ENCODE peak calls at places on chromosomes 5 and 9, in eight cellular contexts. One of them, this sample, is unnamed.

GRCh38 chr5:143037708-143038107 is 267.5 kb downstream of the ARHGAP26 start:
- DNase-seq in caudate nucleus: no peak
- DNase-seq in mucosa of gallbladder: no peak
- DNase-seq in iris pigment epithelial cell: no peak
- DNase-seq in HuH-7.5: no peak
- DNase-seq in NCI-H748 treated with DMSO at 0.1 percent for 48 hours: no peak
- DNase-seq in cardiac fibroblast: no peak
- DNase-seq in stimulated activated CD8-positive, alpha-beta memory T cell treated with anti-CD3 and anti-CD28 coated beads, Interleukin-2, amount 100 ng/mL, for 1 hour: no peak
- DNase-seq in this sample: no peak

GRCh38 chr5:135246923-135247795 is 151.9 kb downstream of the MACROH2A1 start:
- DNase-seq in cardiac fibroblast: peak; percentile 89
- DNase-seq in caudate nucleus: no peak
- DNase-seq in stimulated activated CD8-positive, alpha-beta memory T cell treated with anti-CD3 and anti-CD28 coated beads, Interleukin-2, amount 100 ng/mL, for 1 hour: no peak
- DNase-seq in NCI-H748 treated with DMSO at 0.1 percent for 48 hours: no peak
- DNase-seq in HuH-7.5: no peak
- DNase-seq in iris pigment epithelial cell: peak; percentile 96
- DNase-seq in mucosa of gallbladder: peak; percentile 6
- DNase-seq in this sample: peak; percentile 85

GRCh38 chr9:97501972-97502221 is 431 bp downstream of the TMOD1 start:
- DNase-seq in iris pigment epithelial cell: no peak
- DNase-seq in HuH-7.5: no peak
- DNase-seq in mucosa of gallbladder: no peak
- DNase-seq in stimulated activated CD8-positive, alpha-beta memory T cell treated with anti-CD3 and anti-CD28 coated beads, Interleukin-2, amount 100 ng/mL, for 1 hour: no peak
- DNase-seq in NCI-H748 treated with DMSO at 0.1 percent for 48 hours: no peak
- DNase-seq in cardiac fibroblast: no peak
- DNase-seq in caudate nucleus: no peak
- DNase-seq in this sample: no peak

GRCh38 chr9:68574150-68574549 is 33.5 kb upstream of the TMEM252 start:
- DNase-seq in stimulated activated CD8-positive, alpha-beta memory T cell treated with anti-CD3 and anti-CD28 coated beads, Interleukin-2, amount 100 ng/mL, for 1 hour: no peak
- DNase-seq in mucosa of gallbladder: no peak
- DNase-seq in HuH-7.5: no peak
- DNase-seq in caudate nucleus: no peak
- DNase-seq in cardiac fibroblast: no peak
- DNase-seq in iris pigment epithelial cell: no peak
- DNase-seq in NCI-H748 treated with DMSO at 0.1 percent for 48 hours: no peak
- DNase-seq in this sample: no peak

GRCh38 chr5:174790906-174791305 is 66.5 kb downstream of the MSX2 start:
- DNase-seq in NCI-H748 treated with DMSO at 0.1 percent for 48 hours: no peak
- DNase-seq in cardiac fibroblast: no peak
- DNase-seq in caudate nucleus: no peak
- DNase-seq in stimulated activated CD8-positive, alpha-beta memory T cell treated with anti-CD3 and anti-CD28 coated beads, Interleukin-2, amount 100 ng/mL, for 1 hour: no peak
- DNase-seq in HuH-7.5: no peak
- DNase-seq in iris pigment epithelial cell: no peak
- DNase-seq in mucosa of gallbladder: no peak
- DNase-seq in this sample: no peak

GRCh38 chr5:86757824-86758223 is 140.1 kb downstream of the COX7C start:
- DNase-seq in cardiac fibroblast: peak; percentile 2
- DNase-seq in NCI-H748 treated with DMSO at 0.1 percent for 48 hours: no peak
- DNase-seq in iris pigment epithelial cell: peak; percentile 11
- DNase-seq in HuH-7.5: no peak
- DNase-seq in mucosa of gallbladder: no peak
- DNase-seq in stimulated activated CD8-positive, alpha-beta memory T cell treated with anti-CD3 and anti-CD28 coated beads, Interleukin-2, amount 100 ng/mL, for 1 hour: no peak
- DNase-seq in caudate nucleus: no peak
- DNase-seq in this sample: no peak

GRCh38 chr5:110658006-110658405 is 68.5 kb downstream of the TMEM232 start:
- DNase-seq in NCI-H748 treated with DMSO at 0.1 percent for 48 hours: no peak
- DNase-seq in stimulated activated CD8-positive, alpha-beta memory T cell treated with anti-CD3 and anti-CD28 coated beads, Interleukin-2, amount 100 ng/mL, for 1 hour: no peak
- DNase-seq in iris pigment epithelial cell: no peak
- DNase-seq in caudate nucleus: no peak
- DNase-seq in cardiac fibroblast: no peak
- DNase-seq in mucosa of gallbladder: no peak
- DNase-seq in HuH-7.5: no peak
- DNase-seq in this sample: no peak

GRCh38 chr5:100872409-100873190 is 30.5 kb downstream of the ST8SIA4 start:
- DNase-seq in HuH-7.5: no peak
- DNase-seq in NCI-H748 treated with DMSO at 0.1 percent for 48 hours: no peak
- DNase-seq in mucosa of gallbladder: no peak
- DNase-seq in stimulated activated CD8-positive, alpha-beta memory T cell treated with anti-CD3 and anti-CD28 coated beads, Interleukin-2, amount 100 ng/mL, for 1 hour: no peak
- DNase-seq in caudate nucleus: no peak
- DNase-seq in cardiac fibroblast: no peak
- DNase-seq in iris pigment epithelial cell: no peak
- DNase-seq in this sample: no peak

GRCh38 chr5:100600289-100600994 is 65.3 kb downstream of the FAM174A start:
- DNase-seq in stimulated activated CD8-positive, alpha-beta memory T cell treated with anti-CD3 and anti-CD28 coated beads, Interleukin-2, amount 100 ng/mL, for 1 hour: no peak
- DNase-seq in cardiac fibroblast: no peak
- DNase-seq in iris pigment epithelial cell: no peak
- DNase-seq in caudate nucleus: no peak
- DNase-seq in mucosa of gallbladder: no peak
- DNase-seq in HuH-7.5: no peak
- DNase-seq in NCI-H748 treated with DMSO at 0.1 percent for 48 hours: no peak
- DNase-seq in this sample: no peak

GRCh38 chr5:147055850-147056523 is 177.4 kb upstream of the PPP2R2B start:
- DNase-seq in iris pigment epithelial cell: no peak
- DNase-seq in HuH-7.5: no peak
- DNase-seq in mucosa of gallbladder: no peak
- DNase-seq in caudate nucleus: no peak
- DNase-seq in NCI-H748 treated with DMSO at 0.1 percent for 48 hours: no peak
- DNase-seq in stimulated activated CD8-positive, alpha-beta memory T cell treated with anti-CD3 and anti-CD28 coated beads, Interleukin-2, amount 100 ng/mL, for 1 hour: no peak
- DNase-seq in cardiac fibroblast: no peak
- DNase-seq in this sample: no peak

GRCh38 chr5:153780876-153781275 is 257.8 kb downstream of the FAM114A2 start:
- DNase-seq in caudate nucleus: no peak
- DNase-seq in stimulated activated CD8-positive, alpha-beta memory T cell treated with anti-CD3 and anti-CD28 coated beads, Interleukin-2, amount 100 ng/mL, for 1 hour: no peak
- DNase-seq in HuH-7.5: no peak
- DNase-seq in iris pigment epithelial cell: no peak
- DNase-seq in cardiac fibroblast: no peak
- DNase-seq in NCI-H748 treated with DMSO at 0.1 percent for 48 hours: no peak
- DNase-seq in mucosa of gallbladder: no peak
- DNase-seq in this sample: no peak

GRCh38 chr5:132459031-132459982 is 31.3 kb downstream of the IRF1 start:
- DNase-seq in mucosa of gallbladder: no peak
- DNase-seq in iris pigment epithelial cell: peak; percentile 68
- DNase-seq in caudate nucleus: no peak
- DNase-seq in cardiac fibroblast: peak; percentile 52
- DNase-seq in NCI-H748 treated with DMSO at 0.1 percent for 48 hours: no peak
- DNase-seq in HuH-7.5: no peak
- DNase-seq in stimulated activated CD8-positive, alpha-beta memory T cell treated with anti-CD3 and anti-CD28 coated beads, Interleukin-2, amount 100 ng/mL, for 1 hour: no peak
- DNase-seq in this sample: peak; percentile 65

GRCh38 chr5:174192103-174192655 is 146.7 kb downstream of the NSG2 start:
- DNase-seq in cardiac fibroblast: no peak
- DNase-seq in mucosa of gallbladder: no peak
- DNase-seq in NCI-H748 treated with DMSO at 0.1 percent for 48 hours: no peak
- DNase-seq in iris pigment epithelial cell: no peak
- DNase-seq in caudate nucleus: no peak
- DNase-seq in HuH-7.5: no peak
- DNase-seq in stimulated activated CD8-positive, alpha-beta memory T cell treated with anti-CD3 and anti-CD28 coated beads, Interleukin-2, amount 100 ng/mL, for 1 hour: no peak
- DNase-seq in this sample: no peak

GRCh38 chr5:77893225-77893860 is 117.2 kb upstream of the TBCA start:
- DNase-seq in mucosa of gallbladder: no peak
- DNase-seq in HuH-7.5: no peak
- DNase-seq in iris pigment epithelial cell: peak; percentile 98
- DNase-seq in caudate nucleus: no peak
- DNase-seq in NCI-H748 treated with DMSO at 0.1 percent for 48 hours: no peak
- DNase-seq in cardiac fibroblast: peak; percentile 95
- DNase-seq in stimulated activated CD8-positive, alpha-beta memory T cell treated with anti-CD3 and anti-CD28 coated beads, Interleukin-2, amount 100 ng/mL, for 1 hour: no peak
- DNase-seq in this sample: peak; percentile 79

GRCh38 chr9:131275332-131276106 is 791 bp downstream of the FAM78A start:
- DNase-seq in caudate nucleus: no peak
- DNase-seq in cardiac fibroblast: no peak
- DNase-seq in HuH-7.5: peak; percentile 57
- DNase-seq in NCI-H748 treated with DMSO at 0.1 percent for 48 hours: no peak
- DNase-seq in stimulated activated CD8-positive, alpha-beta memory T cell treated with anti-CD3 and anti-CD28 coated beads, Interleukin-2, amount 100 ng/mL, for 1 hour: no peak
- DNase-seq in mucosa of gallbladder: no peak
- DNase-seq in iris pigment epithelial cell: no peak
- DNase-seq in this sample: no peak

GRCh38 chr5:11037941-11038340 is 276.9 kb upstream of the DAP start:
- DNase-seq in caudate nucleus: no peak
- DNase-seq in cardiac fibroblast: no peak
- DNase-seq in iris pigment epithelial cell: no peak
- DNase-seq in HuH-7.5: no peak
- DNase-seq in mucosa of gallbladder: no peak
- DNase-seq in stimulated activated CD8-positive, alpha-beta memory T cell treated with anti-CD3 and anti-CD28 coated beads, Interleukin-2, amount 100 ng/mL, for 1 hour: no peak
- DNase-seq in NCI-H748 treated with DMSO at 0.1 percent for 48 hours: no peak
- DNase-seq in this sample: no peak

GRCh38 chr5:112436139-112436538 is 17.1 kb upstream of the EPB41L4A start:
- DNase-seq in stimulated activated CD8-positive, alpha-beta memory T cell treated with anti-CD3 and anti-CD28 coated beads, Interleukin-2, amount 100 ng/mL, for 1 hour: no peak
- DNase-seq in iris pigment epithelial cell: no peak
- DNase-seq in cardiac fibroblast: no peak
- DNase-seq in mucosa of gallbladder: no peak
- DNase-seq in caudate nucleus: no peak
- DNase-seq in NCI-H748 treated with DMSO at 0.1 percent for 48 hours: no peak
- DNase-seq in HuH-7.5: no peak
- DNase-seq in this sample: no peak

GRCh38 chr5:43036856-43037711 is 3.0 kb downstream of the ANXA2R start:
- DNase-seq in iris pigment epithelial cell: peak; percentile 51
- DNase-seq in mucosa of gallbladder: no peak
- DNase-seq in stimulated activated CD8-positive, alpha-beta memory T cell treated with anti-CD3 and anti-CD28 coated beads, Interleukin-2, amount 100 ng/mL, for 1 hour: no peak
- DNase-seq in NCI-H748 treated with DMSO at 0.1 percent for 48 hours: no peak
- DNase-seq in HuH-7.5: no peak
- DNase-seq in cardiac fibroblast: peak; percentile 39
- DNase-seq in caudate nucleus: no peak
- DNase-seq in this sample: no peak

GRCh38 chr9:26326473-26327044 is 566.0 kb downstream of the CAAP1 start:
- DNase-seq in HuH-7.5: peak; percentile 10
- DNase-seq in iris pigment epithelial cell: peak; percentile 63
- DNase-seq in cardiac fibroblast: peak; percentile 81
- DNase-seq in caudate nucleus: no peak
- DNase-seq in mucosa of gallbladder: peak; percentile 35
- DNase-seq in NCI-H748 treated with DMSO at 0.1 percent for 48 hours: no peak
- DNase-seq in stimulated activated CD8-positive, alpha-beta memory T cell treated with anti-CD3 and anti-CD28 coated beads, Interleukin-2, amount 100 ng/mL, for 1 hour: no peak
- DNase-seq in this sample: peak; percentile 4

GRCh38 chr9:1707291-1707690 is 307.9 kb upstream of the SMARCA2 start:
- DNase-seq in caudate nucleus: no peak
- DNase-seq in iris pigment epithelial cell: no peak
- DNase-seq in mucosa of gallbladder: no peak
- DNase-seq in stimulated activated CD8-positive, alpha-beta memory T cell treated with anti-CD3 and anti-CD28 coated beads, Interleukin-2, amount 100 ng/mL, for 1 hour: no peak
- DNase-seq in cardiac fibroblast: no peak
- DNase-seq in HuH-7.5: no peak
- DNase-seq in NCI-H748 treated with DMSO at 0.1 percent for 48 hours: peak; percentile 61
- DNase-seq in this sample: no peak

GRCh38 chr9:89407070-89407469 is 88.8 kb downstream of the SECISBP2 start:
- DNase-seq in HuH-7.5: no peak
- DNase-seq in NCI-H748 treated with DMSO at 0.1 percent for 48 hours: no peak
- DNase-seq in stimulated activated CD8-positive, alpha-beta memory T cell treated with anti-CD3 and anti-CD28 coated beads, Interleukin-2, amount 100 ng/mL, for 1 hour: no peak
- DNase-seq in caudate nucleus: no peak
- DNase-seq in mucosa of gallbladder: no peak
- DNase-seq in cardiac fibroblast: peak; percentile 40
- DNase-seq in iris pigment epithelial cell: no peak
- DNase-seq in this sample: no peak

GRCh38 chr5:96344678-96345612 is 88.1 kb downstream of the PCSK1 start:
- DNase-seq in NCI-H748 treated with DMSO at 0.1 percent for 48 hours: peak; percentile 71
- DNase-seq in cardiac fibroblast: peak; percentile 92
- DNase-seq in caudate nucleus: no peak
- DNase-seq in HuH-7.5: no peak
- DNase-seq in stimulated activated CD8-positive, alpha-beta memory T cell treated with anti-CD3 and anti-CD28 coated beads, Interleukin-2, amount 100 ng/mL, for 1 hour: no peak
- DNase-seq in iris pigment epithelial cell: peak; percentile 90
- DNase-seq in mucosa of gallbladder: peak; percentile 23
- DNase-seq in this sample: peak; percentile 31

GRCh38 chr9:37364751-37365360 is 57.6 kb upstream of the GRHPR start:
- DNase-seq in caudate nucleus: no peak
- DNase-seq in NCI-H748 treated with DMSO at 0.1 percent for 48 hours: no peak
- DNase-seq in stimulated activated CD8-positive, alpha-beta memory T cell treated with anti-CD3 and anti-CD28 coated beads, Interleukin-2, amount 100 ng/mL, for 1 hour: no peak
- DNase-seq in mucosa of gallbladder: no peak
- DNase-seq in HuH-7.5: no peak
- DNase-seq in iris pigment epithelial cell: no peak
- DNase-seq in cardiac fibroblast: no peak
- DNase-seq in this sample: no peak

GRCh38 chr9:127148014-127148413 is 25.6 kb upstream of the ANGPTL2 start:
- DNase-seq in cardiac fibroblast: no peak
- DNase-seq in stimulated activated CD8-positive, alpha-beta memory T cell treated with anti-CD3 and anti-CD28 coated beads, Interleukin-2, amount 100 ng/mL, for 1 hour: no peak
- DNase-seq in HuH-7.5: no peak
- DNase-seq in caudate nucleus: no peak
- DNase-seq in iris pigment epithelial cell: no peak
- DNase-seq in NCI-H748 treated with DMSO at 0.1 percent for 48 hours: no peak
- DNase-seq in mucosa of gallbladder: no peak
- DNase-seq in this sample: no peak

GRCh38 chr5:87029951-87030350 is 237.7 kb upstream of the RASA1 start:
- DNase-seq in iris pigment epithelial cell: no peak
- DNase-seq in NCI-H748 treated with DMSO at 0.1 percent for 48 hours: no peak
- DNase-seq in stimulated activated CD8-positive, alpha-beta memory T cell treated with anti-CD3 and anti-CD28 coated beads, Interleukin-2, amount 100 ng/mL, for 1 hour: no peak
- DNase-seq in HuH-7.5: no peak
- DNase-seq in caudate nucleus: no peak
- DNase-seq in cardiac fibroblast: no peak
- DNase-seq in mucosa of gallbladder: no peak
- DNase-seq in this sample: no peak

GRCh38 chr9:136545966-136546696 is at the start of gene NOTCH1:
- DNase-seq in cardiac fibroblast: peak; percentile 96
- DNase-seq in NCI-H748 treated with DMSO at 0.1 percent for 48 hours: no peak
- DNase-seq in caudate nucleus: peak; percentile 70
- DNase-seq in stimulated activated CD8-positive, alpha-beta memory T cell treated with anti-CD3 and anti-CD28 coated beads, Interleukin-2, amount 100 ng/mL, for 1 hour: peak; percentile 80
- DNase-seq in HuH-7.5: peak; percentile 95
- DNase-seq in mucosa of gallbladder: peak; percentile 91
- DNase-seq in iris pigment epithelial cell: peak; percentile 87
- DNase-seq in this sample: peak; percentile 95

GRCh38 chr9:85729882-85730281 is 11.9 kb downstream of the AGTPBP1 start:
- DNase-seq in cardiac fibroblast: no peak
- DNase-seq in HuH-7.5: no peak
- DNase-seq in iris pigment epithelial cell: no peak
- DNase-seq in NCI-H748 treated with DMSO at 0.1 percent for 48 hours: no peak
- DNase-seq in stimulated activated CD8-positive, alpha-beta memory T cell treated with anti-CD3 and anti-CD28 coated beads, Interleukin-2, amount 100 ng/mL, for 1 hour: no peak
- DNase-seq in mucosa of gallbladder: no peak
- DNase-seq in caudate nucleus: no peak
- DNase-seq in this sample: no peak

GRCh38 chr5:79736528-79737514 is 47.2 kb downstream of the CMYA5 start:
- DNase-seq in caudate nucleus: no peak
- DNase-seq in stimulated activated CD8-positive, alpha-beta memory T cell treated with anti-CD3 and anti-CD28 coated beads, Interleukin-2, amount 100 ng/mL, for 1 hour: no peak
- DNase-seq in HuH-7.5: no peak
- DNase-seq in NCI-H748 treated with DMSO at 0.1 percent for 48 hours: no peak
- DNase-seq in mucosa of gallbladder: no peak
- DNase-seq in cardiac fibroblast: no peak
- DNase-seq in iris pigment epithelial cell: no peak
- DNase-seq in this sample: no peak

GRCh38 chr9:14779566-14780022 is 57.1 kb upstream of the CER1 start:
- DNase-seq in iris pigment epithelial cell: peak; percentile 49
- DNase-seq in NCI-H748 treated with DMSO at 0.1 percent for 48 hours: no peak
- DNase-seq in HuH-7.5: no peak
- DNase-seq in mucosa of gallbladder: no peak
- DNase-seq in stimulated activated CD8-positive, alpha-beta memory T cell treated with anti-CD3 and anti-CD28 coated beads, Interleukin-2, amount 100 ng/mL, for 1 hour: no peak
- DNase-seq in cardiac fibroblast: no peak
- DNase-seq in caudate nucleus: no peak
- DNase-seq in this sample: no peak